ENCODE peak calls at places on chromosomes 5 and 9, in four cellular contexts. O is gastrocnemius medialis, T is AG09309, P is HFFc6. V is an unnamed sample.

GRCh38 chr5:136034492-136034891 is 5.7 kb downstream of the TGFBI start:
- DNase-seq in O (no peak), T (no peak), P (no peak), V (peak)

GRCh38 chr9:99823392-99824377 is 2.0 kb downstream of the NR4A3 start:
- DNase-seq in O (no peak), T (no peak), P (peak), V (peak)

GRCh38 chr5:140358738-140359310 is 1.2 kb upstream of the SLC4A9 start:
- DNase-seq in O (no peak), T (no peak), P (peak), V (peak)

GRCh38 chr9:7439355-7439978 is 360.1 kb downstream of the DMAC1 start:
- DNase-seq in O (no peak), T (no peak), P (no peak), V (peak)

GRCh38 chr9:2120926-2121689 is 106.0 kb downstream of the SMARCA2 start:
- DNase-seq in O (no peak), T (no peak), P (peak), V (peak)

GRCh38 chr5:144143625-144144024 is 26.8 kb downstream of the YIPF5 start:
- DNase-seq in O (no peak), T (no peak), P (no peak), V (no peak)

GRCh38 chr9:107919263-107919662 is 429.7 kb upstream of the KLF4 start:
- DNase-seq in O (peak), T (no peak), P (no peak), V (no peak)

GRCh38 chr5:91541696-91542095 is 158.6 kb upstream of the ARRDC3 start:
- DNase-seq in O (no peak), T (no peak), P (no peak), V (peak)

GRCh38 chr5:176979669-176980068 is 26.9 kb downstream of the UIMC1 start:
- DNase-seq in O (no peak), T (no peak), P (no peak), V (no peak)

GRCh38 chr5:176986280-176986679 is 20.3 kb downstream of the UIMC1 start:
- DNase-seq in O (no peak), T (no peak), P (no peak), V (no peak)

GRCh38 chr5:176985516-176985915 is 21.1 kb downstream of the UIMC1 start:
- DNase-seq in O (no peak), T (no peak), P (no peak), V (no peak)

DNA sequence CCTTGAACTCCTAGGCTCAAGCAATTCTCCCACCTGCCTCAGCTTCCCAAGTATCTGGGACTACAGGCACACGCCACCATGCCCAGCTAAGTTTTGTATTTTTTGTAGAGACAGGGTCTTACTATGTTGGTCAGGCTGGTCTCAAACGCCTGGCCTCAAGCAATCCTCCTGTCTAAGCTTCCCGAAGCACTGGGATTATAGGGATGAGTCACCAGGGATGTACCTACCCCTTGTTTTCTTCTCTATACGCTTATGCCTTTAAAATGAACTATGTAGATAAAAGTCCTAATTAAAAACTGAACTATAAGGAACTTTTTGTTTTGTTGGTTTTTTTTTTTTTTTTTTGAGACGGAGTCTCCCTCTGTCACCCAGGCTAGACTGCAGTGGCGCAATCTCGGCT is 25.8 kb downstream of the UIMC1 start:
- DNase-seq in O (no peak), T (no peak), P (no peak), V (peak)
- TF ChIP-seq CTCF in O (no peak), T (no peak), P (no peak), V (no peak)

GRCh38 chr5:1889321-1890065 is 6.8 kb upstream of the IRX4 start:
- DNase-seq in O (no peak), T (no peak), P (no peak), V (peak)

GRCh38 chr5:1888541-1889251 is 6.0 kb upstream of the IRX4 start:
- DNase-seq in O (no peak), T (no peak), P (no peak), V (peak)

GRCh38 chr5:1885777-1886633 is 3.3 kb upstream of the IRX4 start:
- DNase-seq in O (no peak), T (no peak), P (no peak), V (peak)

GRCh38 chr5:1886634-1887399 is 4.1 kb upstream of the IRX4 start:
- DNase-seq in O (no peak), T (no peak), P (no peak), V (peak)

GRCh38 chr5:1887400-1888360 is 5.0 kb upstream of the IRX4 start:
- DNase-seq in O (no peak), T (no peak), P (no peak), V (peak)
- TF ChIP-seq CTCF in O (no peak), T (no peak), P (no peak), V (no peak)

GRCh38 chr5:59923465-59923864 is 29.9 kb upstream of the PDE4D start:
- DNase-seq in O (no peak), T (no peak), P (peak), V (no peak)
- TF ChIP-seq CTCF in O (no peak), T (no peak), P (peak), V (no peak)

GRCh38 chr9:136078498-136079011 is 16.5 kb downstream of the NACC2 start:
- DNase-seq in O (peak), T (no peak), P (no peak), V (no peak)

GRCh38 chr9:136079916-136080246 is 15.2 kb downstream of the NACC2 start:
- DNase-seq in O (peak), T (no peak), P (no peak), V (no peak)

GRCh38 chr9:136080716-136081112 is 14.4 kb downstream of the NACC2 start:
- DNase-seq in O (peak), T (no peak), P (no peak), V (no peak)

GRCh38 chr9:136078025-136078424 is 17.1 kb downstream of the NACC2 start:
- DNase-seq in O (no peak), T (no peak), P (no peak), V (no peak)

GRCh38 chr9:136079211-136079915 is 15.7 kb downstream of the NACC2 start:
- DNase-seq in O (peak), T (no peak), P (no peak), V (peak)
- TF ChIP-seq CTCF in O (no peak), T (no peak), P (no peak), V (no peak)

GRCh38 chr9:133957328-133957727 is 34.8 kb downstream of the VAV2 start:
- DNase-seq in O (no peak), T (no peak), P (no peak), V (no peak)

GRCh38 chr9:133954862-133955529 is 37.1 kb downstream of the VAV2 start:
- DNase-seq in O (no peak), T (no peak), P (no peak), V (no peak)

GRCh38 chr9:133953976-133954709 is 38.0 kb downstream of the VAV2 start:
- DNase-seq in O (no peak), T (no peak), P (no peak), V (no peak)

GRCh38 chr9:133956520-133957076 is 35.5 kb downstream of the VAV2 start:
- DNase-seq in O (no peak), T (no peak), P (no peak), V (no peak)

GRCh38 chr9:133955821-133956411 is 36.2 kb downstream of the VAV2 start:
- DNase-seq in O (no peak), T (no peak), P (no peak), V (no peak)
- TF ChIP-seq CTCF in O (no peak), T (no peak), P (no peak), V (no peak)

GRCh38 chr5:110050640-110051345 is 361.1 kb downstream of the MAN2A1 start:
- DNase-seq in O (no peak), T (no peak), P (no peak), V (no peak)

GRCh38 chr5:110048508-110048907 is 358.8 kb downstream of the MAN2A1 start:
- DNase-seq in O (no peak), T (no peak), P (no peak), V (no peak)

GRCh38 chr5:110040178-110040577 is 350.5 kb downstream of the MAN2A1 start:
- DNase-seq in O (no peak), T (no peak), P (no peak), V (no peak)

GRCh38 chr5:110043025-110043424 is 353.3 kb downstream of the MAN2A1 start:
- DNase-seq in O (no peak), T (no peak), P (no peak), V (no peak)

DNA sequence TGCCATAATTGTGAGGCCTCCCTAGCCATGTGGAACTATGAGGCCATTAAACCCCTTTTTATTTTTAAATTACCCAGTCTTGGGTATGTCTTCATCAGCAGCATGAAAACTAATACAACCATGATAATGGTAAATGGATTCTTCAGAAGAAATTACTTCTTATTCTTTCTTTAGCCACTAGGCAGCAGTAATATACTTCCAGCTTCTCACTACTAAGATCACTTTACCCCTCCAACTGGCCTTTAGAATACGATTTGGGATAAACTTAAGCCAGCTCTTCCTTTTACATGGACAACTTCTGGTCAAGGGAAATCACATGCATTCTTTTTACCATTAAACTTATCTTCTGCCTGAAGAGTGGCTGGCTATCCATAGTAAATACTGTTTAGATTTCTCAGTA is 355.4 kb downstream of the MAN2A1 start:
- DNase-seq in O (no peak), T (no peak), P (no peak), V (peak)
- TF ChIP-seq CTCF in O (no peak), T (peak), P (no peak), V (no peak)

V was measured in MCF 10A.